ENCODE peak calls at places on chromosomes 16 and 17, in five cellular contexts. Z is GM23248, H is GM13976, X is substantia nigra, A is A549. D is an unnamed sample.

GRCh38 chr17:42679001-42679491 is 2.3 kb upstream of the PLEKHH3 start:
- DNase-seq in Z (peak; percentile 70), H (peak; percentile 59), X (no peak), A (peak; percentile 80), D (peak; percentile 53)

GRCh38 chr17:54903375-54903774 is 2.7 kb downstream of the TOM1L1 start:
- DNase-seq in Z (peak; percentile 10), H (no peak), X (no peak), A (peak; percentile 39), D (no peak)

GRCh38 chr17:59830007-59830630 is 62.6 kb downstream of the TUBD1 start:
- DNase-seq in Z (peak; percentile 56), H (no peak), X (no peak), A (peak; percentile 93), D (peak; percentile 37)

GRCh38 chr17:7834891-7835817 is 1.1 kb downstream of the KDM6B start:
- DNase-seq in Z (peak; percentile 98), H (peak; percentile 93), X (peak; percentile 91), A (peak; percentile 99), D (peak; percentile 99)

GRCh38 chr17:67629963-67630320 is 87.8 kb upstream of the NOL11 start:
- DNase-seq in Z (peak; percentile 86), H (peak; percentile 62), X (no peak), A (peak; percentile 56), D (peak; percentile 68)

GRCh38 chr16:13401631-13402030 is 500.2 kb downstream of the SHISA9 start:
- DNase-seq in Z (no peak), H (no peak), X (no peak), A (no peak), D (no peak)

GRCh38 chr16:85716680-85717038 is 27.9 kb upstream of the GINS2 start:
- DNase-seq in Z (no peak), H (no peak), X (no peak), A (no peak), D (no peak)

GRCh38 chr17:41265078-41265477 is at the start of gene KRTAP9-6:
- DNase-seq in Z (no peak), H (no peak), X (no peak), A (no peak), D (no peak)

GRCh38 chr16:75308011-75308410 is 56.6 kb upstream of the BCAR1 start:
- DNase-seq in Z (no peak), H (no peak), X (no peak), A (no peak), D (no peak)

GRCh38 chr16:194516-194915 is 14.3 kb downstream of the HBQ1 start:
- DNase-seq in Z (no peak), H (no peak), X (no peak), A (no peak), D (no peak)